ENCODE peak calls at places on chromosome 21, in six cellular contexts. One of them, this sample, is unnamed.

GRCh38 chr21:26810266-26810665 is 34.9 kb downstream of the ADAMTS1 start:
- DNase-seq in NCI-H2171: no peak
- DNase-seq in activated CD4-positive, alpha-beta T cell treated with anti-CD3 and anti-CD28 coated beads, Interleukin-2, amount 50 U/mL, for 48 hours: no peak
- DNase-seq in fibroblast of pulmonary artery: no peak
- DNase-seq in MCF 10A: no peak
- DNase-seq in activated T-helper 1 cell treated with anti-CD3 and anti-CD28 coated beads, Interleukin-2, amount 50 U/mL, for 16 hours: no peak
- DNase-seq in this sample: no peak

GRCh38 chr21:46038871-46039397 is 57.4 kb downstream of the COL6A1 start:
- DNase-seq in NCI-H2171: no peak
- DNase-seq in activated CD4-positive, alpha-beta T cell treated with anti-CD3 and anti-CD28 coated beads, Interleukin-2, amount 50 U/mL, for 48 hours: no peak
- DNase-seq in fibroblast of pulmonary artery: peak; percentile 84
- DNase-seq in MCF 10A: peak; percentile 32
- DNase-seq in activated T-helper 1 cell treated with anti-CD3 and anti-CD28 coated beads, Interleukin-2, amount 50 U/mL, for 16 hours: no peak
- DNase-seq in this sample: no peak

GRCh38 chr21:45974073-45975016 is 7.2 kb upstream of the COL6A1 start:
- DNase-seq in NCI-H2171: no peak
- DNase-seq in activated CD4-positive, alpha-beta T cell treated with anti-CD3 and anti-CD28 coated beads, Interleukin-2, amount 50 U/mL, for 48 hours: no peak
- DNase-seq in fibroblast of pulmonary artery: peak; percentile 70
- DNase-seq in MCF 10A: peak; percentile 26
- DNase-seq in activated T-helper 1 cell treated with anti-CD3 and anti-CD28 coated beads, Interleukin-2, amount 50 U/mL, for 16 hours: no peak
- DNase-seq in this sample: no peak

GRCh38 chr21:46095814-46096595 is 1.9 kb upstream of the COL6A2 start:
- DNase-seq in NCI-H2171: no peak
- DNase-seq in activated CD4-positive, alpha-beta T cell treated with anti-CD3 and anti-CD28 coated beads, Interleukin-2, amount 50 U/mL, for 48 hours: no peak
- DNase-seq in fibroblast of pulmonary artery: no peak
- DNase-seq in MCF 10A: no peak
- DNase-seq in activated T-helper 1 cell treated with anti-CD3 and anti-CD28 coated beads, Interleukin-2, amount 50 U/mL, for 16 hours: no peak
- DNase-seq in this sample: no peak

GRCh38 chr21:37008705-37009104 is 2.2 kb downstream of the RIPPLY3 start:
- DNase-seq in NCI-H2171: no peak
- DNase-seq in activated CD4-positive, alpha-beta T cell treated with anti-CD3 and anti-CD28 coated beads, Interleukin-2, amount 50 U/mL, for 48 hours: no peak
- DNase-seq in fibroblast of pulmonary artery: no peak
- DNase-seq in MCF 10A: no peak
- DNase-seq in activated T-helper 1 cell treated with anti-CD3 and anti-CD28 coated beads, Interleukin-2, amount 50 U/mL, for 16 hours: no peak
- DNase-seq in this sample: no peak

GRCh38 chr21:34807881-34808568 is 139.2 kb downstream of the CLIC6 start:
- DNase-seq in NCI-H2171: no peak
- DNase-seq in activated CD4-positive, alpha-beta T cell treated with anti-CD3 and anti-CD28 coated beads, Interleukin-2, amount 50 U/mL, for 48 hours: peak; percentile 76
- DNase-seq in fibroblast of pulmonary artery: peak; percentile 96
- DNase-seq in MCF 10A: peak; percentile 97
- DNase-seq in activated T-helper 1 cell treated with anti-CD3 and anti-CD28 coated beads, Interleukin-2, amount 50 U/mL, for 16 hours: peak; percentile 23
- DNase-seq in this sample: no peak

GRCh38 chr21:26448751-26449150 is 124.3 kb downstream of the CYYR1 start:
- DNase-seq in NCI-H2171: no peak
- DNase-seq in activated CD4-positive, alpha-beta T cell treated with anti-CD3 and anti-CD28 coated beads, Interleukin-2, amount 50 U/mL, for 48 hours: no peak
- DNase-seq in fibroblast of pulmonary artery: peak; percentile 52
- DNase-seq in MCF 10A: no peak
- DNase-seq in activated T-helper 1 cell treated with anti-CD3 and anti-CD28 coated beads, Interleukin-2, amount 50 U/mL, for 16 hours: no peak
- DNase-seq in this sample: no peak

GRCh38 chr21:38159355-38159754 is 97.4 kb upstream of the KCNJ15 start:
- DNase-seq in NCI-H2171: no peak
- DNase-seq in activated CD4-positive, alpha-beta T cell treated with anti-CD3 and anti-CD28 coated beads, Interleukin-2, amount 50 U/mL, for 48 hours: peak; percentile 54
- DNase-seq in fibroblast of pulmonary artery: peak; percentile 89
- DNase-seq in MCF 10A: peak; percentile 75
- DNase-seq in activated T-helper 1 cell treated with anti-CD3 and anti-CD28 coated beads, Interleukin-2, amount 50 U/mL, for 16 hours: peak; percentile 6
- DNase-seq in this sample: peak; percentile 2

GRCh38 chr21:26120833-26121232 is 49.7 kb downstream of the APP start:
- DNase-seq in NCI-H2171: peak; percentile 37
- DNase-seq in activated CD4-positive, alpha-beta T cell treated with anti-CD3 and anti-CD28 coated beads, Interleukin-2, amount 50 U/mL, for 48 hours: no peak
- DNase-seq in fibroblast of pulmonary artery: peak; percentile 40
- DNase-seq in MCF 10A: peak; percentile 92
- DNase-seq in activated T-helper 1 cell treated with anti-CD3 and anti-CD28 coated beads, Interleukin-2, amount 50 U/mL, for 16 hours: no peak
- DNase-seq in this sample: no peak

GRCh38 chr21:36699026-36699545 is at the start of gene SIM2:
- DNase-seq in NCI-H2171: peak; percentile 9
- DNase-seq in activated CD4-positive, alpha-beta T cell treated with anti-CD3 and anti-CD28 coated beads, Interleukin-2, amount 50 U/mL, for 48 hours: peak; percentile 19
- DNase-seq in fibroblast of pulmonary artery: peak; percentile 26
- DNase-seq in MCF 10A: peak; percentile 76
- DNase-seq in activated T-helper 1 cell treated with anti-CD3 and anti-CD28 coated beads, Interleukin-2, amount 50 U/mL, for 16 hours: no peak
- DNase-seq in this sample: no peak

GRCh38 chr21:17463441-17463840 is 49.4 kb upstream of the CXADR start:
- DNase-seq in NCI-H2171: no peak
- DNase-seq in activated CD4-positive, alpha-beta T cell treated with anti-CD3 and anti-CD28 coated beads, Interleukin-2, amount 50 U/mL, for 48 hours: no peak
- DNase-seq in fibroblast of pulmonary artery: peak; percentile 92
- DNase-seq in MCF 10A: peak; percentile 83
- DNase-seq in activated T-helper 1 cell treated with anti-CD3 and anti-CD28 coated beads, Interleukin-2, amount 50 U/mL, for 16 hours: no peak
- DNase-seq in this sample: no peak

GRCh38 chr21:27244796-27245195 is 277.9 kb upstream of the ADAMTS5 start:
- DNase-seq in NCI-H2171: no peak
- DNase-seq in activated CD4-positive, alpha-beta T cell treated with anti-CD3 and anti-CD28 coated beads, Interleukin-2, amount 50 U/mL, for 48 hours: no peak
- DNase-seq in fibroblast of pulmonary artery: no peak
- DNase-seq in MCF 10A: no peak
- DNase-seq in activated T-helper 1 cell treated with anti-CD3 and anti-CD28 coated beads, Interleukin-2, amount 50 U/mL, for 16 hours: no peak
- DNase-seq in this sample: no peak

GRCh38 chr21:46420241-46421190 is 38.2 kb upstream of the DIP2A start:
- DNase-seq in NCI-H2171: no peak
- DNase-seq in activated CD4-positive, alpha-beta T cell treated with anti-CD3 and anti-CD28 coated beads, Interleukin-2, amount 50 U/mL, for 48 hours: no peak
- DNase-seq in fibroblast of pulmonary artery: no peak
- DNase-seq in MCF 10A: no peak
- DNase-seq in activated T-helper 1 cell treated with anti-CD3 and anti-CD28 coated beads, Interleukin-2, amount 50 U/mL, for 16 hours: no peak
- DNase-seq in this sample: no peak

GRCh38 chr21:33434770-33435360 is 31.7 kb downstream of the IFNGR2 start:
- DNase-seq in NCI-H2171: no peak
- DNase-seq in activated CD4-positive, alpha-beta T cell treated with anti-CD3 and anti-CD28 coated beads, Interleukin-2, amount 50 U/mL, for 48 hours: peak; percentile 31
- DNase-seq in fibroblast of pulmonary artery: peak; percentile 93
- DNase-seq in MCF 10A: peak; percentile 94
- DNase-seq in activated T-helper 1 cell treated with anti-CD3 and anti-CD28 coated beads, Interleukin-2, amount 50 U/mL, for 16 hours: no peak
- DNase-seq in this sample: no peak

GRCh38 chr21:34781508-34781907 is 112.7 kb downstream of the CLIC6 start:
- DNase-seq in NCI-H2171: no peak
- DNase-seq in activated CD4-positive, alpha-beta T cell treated with anti-CD3 and anti-CD28 coated beads, Interleukin-2, amount 50 U/mL, for 48 hours: no peak
- DNase-seq in fibroblast of pulmonary artery: no peak
- DNase-seq in MCF 10A: no peak
- DNase-seq in activated T-helper 1 cell treated with anti-CD3 and anti-CD28 coated beads, Interleukin-2, amount 50 U/mL, for 16 hours: no peak
- DNase-seq in this sample: no peak

GRCh38 chr21:41366522-41367151 is 4.8 kb downstream of the MX2 start:
- DNase-seq in NCI-H2171: no peak
- DNase-seq in activated CD4-positive, alpha-beta T cell treated with anti-CD3 and anti-CD28 coated beads, Interleukin-2, amount 50 U/mL, for 48 hours: no peak
- DNase-seq in fibroblast of pulmonary artery: peak; percentile 72
- DNase-seq in MCF 10A: peak; percentile 89
- DNase-seq in activated T-helper 1 cell treated with anti-CD3 and anti-CD28 coated beads, Interleukin-2, amount 50 U/mL, for 16 hours: no peak
- DNase-seq in this sample: no peak

GRCh38 chr21:28747464-28747863 is 245.2 kb downstream of the LTN1 start:
- DNase-seq in NCI-H2171: no peak
- DNase-seq in activated CD4-positive, alpha-beta T cell treated with anti-CD3 and anti-CD28 coated beads, Interleukin-2, amount 50 U/mL, for 48 hours: no peak
- DNase-seq in fibroblast of pulmonary artery: no peak
- DNase-seq in MCF 10A: no peak
- DNase-seq in activated T-helper 1 cell treated with anti-CD3 and anti-CD28 coated beads, Interleukin-2, amount 50 U/mL, for 16 hours: no peak
- DNase-seq in this sample: no peak

GRCh38 chr21:18178509-18178908 is 66.1 kb upstream of the CHODL start:
- DNase-seq in NCI-H2171: no peak
- DNase-seq in activated CD4-positive, alpha-beta T cell treated with anti-CD3 and anti-CD28 coated beads, Interleukin-2, amount 50 U/mL, for 48 hours: no peak
- DNase-seq in fibroblast of pulmonary artery: no peak
- DNase-seq in MCF 10A: no peak
- DNase-seq in activated T-helper 1 cell treated with anti-CD3 and anti-CD28 coated beads, Interleukin-2, amount 50 U/mL, for 16 hours: no peak
- DNase-seq in this sample: no peak

GRCh38 chr21:16330340-16331319 is 600.8 kb downstream of the USP25 start:
- DNase-seq in NCI-H2171: peak; percentile 41
- DNase-seq in activated CD4-positive, alpha-beta T cell treated with anti-CD3 and anti-CD28 coated beads, Interleukin-2, amount 50 U/mL, for 48 hours: no peak
- DNase-seq in fibroblast of pulmonary artery: peak; percentile 90
- DNase-seq in MCF 10A: peak; percentile 77
- DNase-seq in activated T-helper 1 cell treated with anti-CD3 and anti-CD28 coated beads, Interleukin-2, amount 50 U/mL, for 16 hours: no peak
- DNase-seq in this sample: no peak

GRCh38 chr21:33208534-33208933 is 21.2 kb upstream of the IFNAR2 start:
- DNase-seq in NCI-H2171: no peak
- DNase-seq in activated CD4-positive, alpha-beta T cell treated with anti-CD3 and anti-CD28 coated beads, Interleukin-2, amount 50 U/mL, for 48 hours: no peak
- DNase-seq in fibroblast of pulmonary artery: no peak
- DNase-seq in MCF 10A: no peak
- DNase-seq in activated T-helper 1 cell treated with anti-CD3 and anti-CD28 coated beads, Interleukin-2, amount 50 U/mL, for 16 hours: no peak
- DNase-seq in this sample: no peak

GRCh38 chr21:36337099-36337509 is 17.1 kb downstream of the MORC3 start:
- DNase-seq in NCI-H2171: no peak
- DNase-seq in activated CD4-positive, alpha-beta T cell treated with anti-CD3 and anti-CD28 coated beads, Interleukin-2, amount 50 U/mL, for 48 hours: no peak
- DNase-seq in fibroblast of pulmonary artery: peak; percentile 71
- DNase-seq in MCF 10A: peak; percentile 76
- DNase-seq in activated T-helper 1 cell treated with anti-CD3 and anti-CD28 coated beads, Interleukin-2, amount 50 U/mL, for 16 hours: no peak
- DNase-seq in this sample: no peak

GRCh38 chr21:20443558-20444155 is 554.6 kb upstream of the NCAM2 start:
- DNase-seq in NCI-H2171: no peak
- DNase-seq in activated CD4-positive, alpha-beta T cell treated with anti-CD3 and anti-CD28 coated beads, Interleukin-2, amount 50 U/mL, for 48 hours: no peak
- DNase-seq in fibroblast of pulmonary artery: no peak
- DNase-seq in MCF 10A: peak; percentile 44
- DNase-seq in activated T-helper 1 cell treated with anti-CD3 and anti-CD28 coated beads, Interleukin-2, amount 50 U/mL, for 16 hours: no peak
- DNase-seq in this sample: no peak

GRCh38 chr21:15010645-15011044 is 54.2 kb downstream of the NRIP1 start:
- DNase-seq in NCI-H2171: no peak
- DNase-seq in activated CD4-positive, alpha-beta T cell treated with anti-CD3 and anti-CD28 coated beads, Interleukin-2, amount 50 U/mL, for 48 hours: no peak
- DNase-seq in fibroblast of pulmonary artery: no peak
- DNase-seq in MCF 10A: no peak
- DNase-seq in activated T-helper 1 cell treated with anti-CD3 and anti-CD28 coated beads, Interleukin-2, amount 50 U/mL, for 16 hours: no peak
- DNase-seq in this sample: no peak